ENCODE peak calls at places on chromosomes 11 and 22, in seven cellular contexts. One of them, this sample, is unnamed.

GRCh38 chr22:43789452-43789851 is 22.7 kb downstream of the EFCAB6 start:
- DNase-seq in cardiac muscle cell: no peak
- DNase-seq in lung: no peak
- DNase-seq in body of pancreas: peak; percentile 31
- DNase-seq in fibroblast of lung: peak; percentile 87
- DNase-seq in Panc1: no peak
- DNase-seq in upper lobe of left lung: no peak
- DNase-seq in this sample: no peak

GRCh38 chr11:118666331-118666730 is 13.1 kb downstream of the TREH start:
- DNase-seq in fibroblast of lung: no peak
- DNase-seq in Panc1: no peak
- DNase-seq in upper lobe of left lung: no peak
- DNase-seq in lung: no peak
- DNase-seq in cardiac muscle cell: no peak
- DNase-seq in body of pancreas: no peak
- DNase-seq in this sample: no peak

GRCh38 chr22:44926491-44927415 is 83.1 kb downstream of the PHF21B start:
- DNase-seq in cardiac muscle cell: no peak
- DNase-seq in body of pancreas: no peak
- DNase-seq in Panc1: no peak
- DNase-seq in fibroblast of lung: no peak
- DNase-seq in lung: no peak
- DNase-seq in upper lobe of left lung: no peak
- DNase-seq in this sample: no peak

GRCh38 chr11:74954199-74954598 is 5.1 kb downstream of the SPCS2 start:
- DNase-seq in body of pancreas: no peak
- DNase-seq in upper lobe of left lung: no peak
- DNase-seq in Panc1: no peak
- DNase-seq in fibroblast of lung: no peak
- DNase-seq in lung: no peak
- DNase-seq in cardiac muscle cell: no peak
- DNase-seq in this sample: no peak

GRCh38 chr11:12818333-12819015 is 144.3 kb downstream of the TEAD1 start:
- DNase-seq in body of pancreas: no peak
- DNase-seq in lung: no peak
- DNase-seq in cardiac muscle cell: no peak
- DNase-seq in upper lobe of left lung: no peak
- DNase-seq in fibroblast of lung: peak; percentile 84
- DNase-seq in Panc1: no peak
- DNase-seq in this sample: no peak

GRCh38 chr11:11972148-11972547 is 36.3 kb downstream of the DKK3 start:
- DNase-seq in lung: peak; percentile 22
- DNase-seq in Panc1: no peak
- DNase-seq in fibroblast of lung: no peak
- DNase-seq in upper lobe of left lung: no peak
- DNase-seq in cardiac muscle cell: peak; percentile 36
- DNase-seq in body of pancreas: no peak
- DNase-seq in this sample: no peak

GRCh38 chr11:69702769-69703510 is 882 bp downstream of the FGF19 start:
- DNase-seq in body of pancreas: no peak
- DNase-seq in cardiac muscle cell: no peak
- DNase-seq in Panc1: no peak
- DNase-seq in upper lobe of left lung: peak; percentile 68
- DNase-seq in lung: no peak
- DNase-seq in fibroblast of lung: no peak
- DNase-seq in this sample: no peak

GRCh38 chr11:64637346-64638016 is 46.5 kb downstream of the SLC22A12 start:
- DNase-seq in fibroblast of lung: no peak
- DNase-seq in lung: no peak
- DNase-seq in body of pancreas: no peak
- DNase-seq in Panc1: no peak
- DNase-seq in upper lobe of left lung: no peak
- DNase-seq in cardiac muscle cell: peak; percentile 26
- DNase-seq in this sample: no peak

GRCh38 chr11:32374261-32374711 is 61.1 kb downstream of the WT1 start:
- DNase-seq in fibroblast of lung: peak; percentile 46
- DNase-seq in upper lobe of left lung: peak; percentile 26
- DNase-seq in body of pancreas: no peak
- DNase-seq in cardiac muscle cell: peak; percentile 74
- DNase-seq in lung: no peak
- DNase-seq in Panc1: peak; percentile 13
- DNase-seq in this sample: no peak

GRCh38 chr11:119254239-119254638 is 48.1 kb downstream of the CBL start:
- DNase-seq in upper lobe of left lung: no peak
- DNase-seq in fibroblast of lung: no peak
- DNase-seq in cardiac muscle cell: no peak
- DNase-seq in Panc1: no peak
- DNase-seq in lung: no peak
- DNase-seq in body of pancreas: no peak
- DNase-seq in this sample: no peak

GRCh38 chr22:28568099-28568498 is 111.5 kb downstream of the TTC28 start:
- DNase-seq in cardiac muscle cell: no peak
- DNase-seq in upper lobe of left lung: no peak
- DNase-seq in body of pancreas: no peak
- DNase-seq in lung: no peak
- DNase-seq in Panc1: no peak
- DNase-seq in fibroblast of lung: no peak
- DNase-seq in this sample: no peak

GRCh38 chr11:32358729-32359128 is 76.6 kb downstream of the WT1 start:
- DNase-seq in Panc1: no peak
- DNase-seq in fibroblast of lung: no peak
- DNase-seq in body of pancreas: no peak
- DNase-seq in cardiac muscle cell: no peak
- DNase-seq in lung: no peak
- DNase-seq in upper lobe of left lung: no peak
- DNase-seq in this sample: no peak

GRCh38 chr11:57513911-57514537 is 1.5 kb downstream of the SLC43A1 start:
- DNase-seq in lung: peak; percentile 46
- DNase-seq in upper lobe of left lung: peak; percentile 88
- DNase-seq in cardiac muscle cell: peak; percentile 56
- DNase-seq in body of pancreas: peak; percentile 70
- DNase-seq in Panc1: no peak
- DNase-seq in fibroblast of lung: peak; percentile 28
- DNase-seq in this sample: no peak

GRCh38 chr22:38733329-38734202 is 22.2 kb downstream of the SUN2 start:
- DNase-seq in lung: no peak
- DNase-seq in fibroblast of lung: peak; percentile 53
- DNase-seq in cardiac muscle cell: peak; percentile 52
- DNase-seq in upper lobe of left lung: no peak
- DNase-seq in body of pancreas: peak; percentile 90
- DNase-seq in Panc1: no peak
- DNase-seq in this sample: no peak

GRCh38 chr22:46339956-46340355 is 4.4 kb downstream of the TRMU start:
- DNase-seq in cardiac muscle cell: no peak
- DNase-seq in fibroblast of lung: no peak
- DNase-seq in upper lobe of left lung: no peak
- DNase-seq in Panc1: no peak
- DNase-seq in body of pancreas: no peak
- DNase-seq in lung: no peak
- DNase-seq in this sample: no peak

GRCh38 chr22:46338636-46339035 is 3.1 kb downstream of the TRMU start:
- DNase-seq in fibroblast of lung: no peak
- DNase-seq in lung: no peak
- DNase-seq in cardiac muscle cell: no peak
- DNase-seq in Panc1: no peak
- DNase-seq in body of pancreas: no peak
- DNase-seq in upper lobe of left lung: no peak
- DNase-seq in this sample: no peak

GRCh38 chr22:46337870-46338269 is 2.4 kb downstream of the TRMU start:
- DNase-seq in lung: no peak
- DNase-seq in body of pancreas: no peak
- DNase-seq in cardiac muscle cell: no peak
- DNase-seq in upper lobe of left lung: no peak
- DNase-seq in fibroblast of lung: no peak
- DNase-seq in Panc1: no peak
- DNase-seq in this sample: no peak

GRCh38 chr22:46336119-46337078 is 885 bp downstream of the TRMU start:
- DNase-seq in upper lobe of left lung: no peak
- DNase-seq in body of pancreas: peak; percentile 45
- DNase-seq in Panc1: no peak
- DNase-seq in cardiac muscle cell: peak; percentile 63
- DNase-seq in lung: no peak
- DNase-seq in fibroblast of lung: peak; percentile 2
- DNase-seq in this sample: no peak

DNA sequence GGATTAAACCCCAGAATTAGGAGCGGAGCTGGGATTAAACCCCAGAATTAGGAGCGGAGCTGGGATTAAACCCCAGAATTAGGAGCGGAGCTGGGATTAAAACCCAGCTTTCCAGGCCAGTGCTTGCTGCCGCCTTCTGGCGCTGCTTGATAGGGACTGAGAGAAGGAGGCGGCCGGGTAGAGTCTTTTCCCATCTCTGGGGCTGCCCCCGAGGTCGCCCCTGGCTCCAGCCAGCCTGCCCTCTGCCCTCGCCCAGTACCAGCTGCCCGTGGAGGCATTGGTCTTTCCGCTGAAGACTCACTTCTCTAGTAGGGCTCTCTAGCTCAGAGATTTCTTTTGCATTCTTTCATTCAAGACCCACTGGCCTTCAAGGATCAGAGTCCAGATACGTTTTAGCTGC is 5.2 kb downstream of the TRMU start:
- DNase-seq in fibroblast of lung: no peak
- DNase-seq in lung: no peak
- DNase-seq in cardiac muscle cell: no peak
- DNase-seq in upper lobe of left lung: no peak
- DNase-seq in body of pancreas: no peak
- DNase-seq in Panc1: no peak
- DNase-seq in this sample: no peak
- H3K36me3 ChIP-seq in fibroblast of lung: peaks cover 17% of the 10 kb centered on the region
- H3K36me3 ChIP-seq in lung: peaks cover 13% of the 10 kb centered on the region
- H3K36me3 ChIP-seq in cardiac muscle cell: peaks cover 32% of the 10 kb centered on the region
- H3K36me3 ChIP-seq in upper lobe of left lung: peaks cover 80% of the 10 kb centered on the region
- H3K36me3 ChIP-seq in body of pancreas: no peaks in the 10 kb centered on the region
- H3K36me3 ChIP-seq in Panc1: peaks cover 7% of the 10 kb centered on the region
- H3K36me3 ChIP-seq in this sample: peaks cover 44% of the 10 kb centered on the region

GRCh38 chr11:67644042-67644441 is 4.5 kb upstream of the TBX10 start:
- DNase-seq in cardiac muscle cell: no peak
- DNase-seq in upper lobe of left lung: no peak
- DNase-seq in Panc1: no peak
- DNase-seq in lung: no peak
- DNase-seq in body of pancreas: no peak
- DNase-seq in fibroblast of lung: no peak
- DNase-seq in this sample: no peak

GRCh38 chr11:67646535-67647336 is 3.8 kb downstream of the ACY3 start:
- DNase-seq in Panc1: no peak
- DNase-seq in fibroblast of lung: no peak
- DNase-seq in upper lobe of left lung: peak; percentile 85
- DNase-seq in body of pancreas: peak; percentile 75
- DNase-seq in lung: no peak
- DNase-seq in cardiac muscle cell: no peak
- DNase-seq in this sample: no peak

GRCh38 chr11:67647471-67647870 is 3.1 kb downstream of the ACY3 start:
- DNase-seq in lung: no peak
- DNase-seq in body of pancreas: no peak
- DNase-seq in cardiac muscle cell: no peak
- DNase-seq in Panc1: no peak
- DNase-seq in fibroblast of lung: no peak
- DNase-seq in upper lobe of left lung: peak; percentile 61
- DNase-seq in this sample: no peak

GRCh38 chr11:67644472-67645418 is 5.2 kb upstream of the TBX10 start:
- DNase-seq in lung: no peak
- DNase-seq in cardiac muscle cell: no peak
- DNase-seq in upper lobe of left lung: peak; percentile 70
- DNase-seq in Panc1: no peak
- DNase-seq in fibroblast of lung: no peak
- DNase-seq in body of pancreas: no peak
- DNase-seq in this sample: no peak

GRCh38 chr11:67645521-67646457 is 4.7 kb downstream of the ACY3 start:
- DNase-seq in fibroblast of lung: no peak
- DNase-seq in upper lobe of left lung: no peak
- DNase-seq in cardiac muscle cell: no peak
- DNase-seq in body of pancreas: peak; percentile 84
- DNase-seq in Panc1: no peak
- DNase-seq in lung: no peak
- DNase-seq in this sample: no peak
- TF ChIP-seq CTCF in fibroblast of lung: no peak
- TF ChIP-seq CTCF in upper lobe of left lung: no peak
- TF ChIP-seq CTCF in cardiac muscle cell: no peak
- TF ChIP-seq CTCF in body of pancreas: peak; percentile 45
- TF ChIP-seq CTCF in Panc1: peak; percentile 43
- TF ChIP-seq CTCF in lung: no peak
- TF ChIP-seq CTCF in this sample: no peak

DNA sequence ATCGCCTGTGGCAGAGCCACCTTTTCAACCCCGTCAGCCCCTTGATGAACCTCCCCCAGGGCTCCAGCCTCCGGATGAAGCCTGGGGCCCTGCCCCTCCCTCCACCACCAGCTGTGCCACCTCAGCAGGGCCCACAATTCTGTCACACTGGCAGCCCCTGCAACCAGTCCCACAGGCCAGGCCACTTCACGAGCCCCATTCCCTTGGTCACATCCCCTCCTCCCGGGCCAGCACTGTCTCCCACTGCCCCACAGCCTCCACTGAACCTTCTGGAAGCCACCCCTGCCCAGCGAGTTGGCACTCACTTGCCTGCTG is 19.9 kb downstream of the OSBPL5 start:
- DNase-seq in fibroblast of lung: no peak
- DNase-seq in upper lobe of left lung: no peak
- DNase-seq in lung: no peak
- DNase-seq in Panc1: no peak
- DNase-seq in cardiac muscle cell: no peak
- DNase-seq in body of pancreas: no peak
- DNase-seq in this sample: no peak
- H3K4me1 ChIP-seq in fibroblast of lung: peaks cover 14% of the 10 kb centered on the region
- H3K4me1 ChIP-seq in upper lobe of left lung: peaks cover 30% of the 10 kb centered on the region
- H3K4me1 ChIP-seq in lung: no peaks in the 10 kb centered on the region
- H3K4me1 ChIP-seq in Panc1: peaks cover 11% of the 10 kb centered on the region
- H3K4me1 ChIP-seq in cardiac muscle cell: peaks cover 22% of the 10 kb centered on the region
- H3K4me1 ChIP-seq in body of pancreas: no peaks in the 10 kb centered on the region
- H3K4me1 ChIP-seq in this sample: no peaks in the 10 kb centered on the region

DNA sequence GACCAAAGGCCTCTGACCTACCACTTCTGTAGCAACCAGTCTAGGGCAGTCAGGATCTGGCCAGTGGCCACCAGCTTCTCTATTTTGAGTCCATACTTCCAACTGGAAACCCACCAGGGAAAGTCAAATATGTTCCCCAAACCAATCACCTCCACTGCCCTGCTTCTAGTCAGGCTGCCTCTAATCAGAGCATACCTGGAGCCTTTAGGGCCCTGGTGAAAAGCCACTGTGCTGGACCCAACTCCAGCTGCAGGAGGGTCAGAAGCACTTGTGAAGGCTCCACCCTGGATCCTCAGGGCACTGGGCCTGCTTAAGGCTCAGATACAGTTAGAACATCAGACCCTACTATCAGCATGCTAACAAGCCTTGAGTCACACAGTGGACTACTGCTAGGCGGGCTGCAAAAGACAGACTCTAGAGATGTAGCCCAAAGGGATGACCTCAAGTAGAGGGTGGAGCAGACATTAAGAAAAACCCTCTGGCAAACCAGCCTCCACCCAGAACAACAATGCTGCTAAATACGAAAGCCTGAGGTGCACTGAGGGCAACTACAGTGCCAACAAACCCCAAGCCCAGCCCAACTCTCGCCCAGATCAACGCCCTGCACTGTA is 69.2 kb downstream of the DGCR2 start:
- DNase-seq in fibroblast of lung: no peak
- DNase-seq in body of pancreas: no peak
- DNase-seq in Panc1: no peak
- DNase-seq in cardiac muscle cell: no peak
- DNase-seq in lung: no peak
- DNase-seq in upper lobe of left lung: no peak
- DNase-seq in this sample: no peak
- H3K36me3 ChIP-seq in fibroblast of lung: peaks cover 14% of the 10 kb centered on the region
- H3K36me3 ChIP-seq in body of pancreas: no peaks in the 10 kb centered on the region
- H3K36me3 ChIP-seq in Panc1: no peaks in the 10 kb centered on the region
- H3K36me3 ChIP-seq in cardiac muscle cell: peaks cover 30% of the 10 kb centered on the region
- H3K36me3 ChIP-seq in lung: peaks cover 12% of the 10 kb centered on the region
- H3K36me3 ChIP-seq in upper lobe of left lung: peaks cover 90% of the 10 kb centered on the region
- H3K36me3 ChIP-seq in this sample: peaks cover 23% of the 10 kb centered on the region

This sample was measured in keratinocyte.